ENCODE peak calls at places on chromosomes 3 and 15, in seven cellular contexts. One of them, this sample, is unnamed.

GRCh38 chr3:12187448-12188327 is 29.0 kb upstream of the TIMP4 start:
- DNase-seq in psoas muscle: no peak
- DNase-seq in HFF-Myc: no peak
- DNase-seq in PC-3: peak
- DNase-seq in WTC11: no peak
- DNase-seq in astrocyte of the spinal cord: peak
- DNase-seq in heart right ventricle: peak
- DNase-seq in this sample: peak

GRCh38 chr3:34727700-34728099 is 911.6 kb upstream of the ARPP21 start:
- DNase-seq in astrocyte of the spinal cord: no peak
- DNase-seq in WTC11: no peak
- DNase-seq in psoas muscle: no peak
- DNase-seq in PC-3: no peak
- DNase-seq in HFF-Myc: no peak
- DNase-seq in heart right ventricle: no peak
- DNase-seq in this sample: no peak

GRCh38 chr15:61173899-61174689 is 55.0 kb downstream of the RORA start:
- DNase-seq in astrocyte of the spinal cord: no peak
- DNase-seq in psoas muscle: no peak
- DNase-seq in heart right ventricle: no peak
- DNase-seq in WTC11: no peak
- DNase-seq in HFF-Myc: no peak
- DNase-seq in PC-3: peak
- DNase-seq in this sample: no peak

GRCh38 chr3:126828306-126828705 is 124.3 kb downstream of the CHCHD6 start:
- DNase-seq in HFF-Myc: no peak
- DNase-seq in astrocyte of the spinal cord: no peak
- DNase-seq in psoas muscle: peak
- DNase-seq in PC-3: no peak
- DNase-seq in heart right ventricle: peak
- DNase-seq in WTC11: no peak
- DNase-seq in this sample: no peak

GRCh38 chr15:61527836-61528589 is 298.9 kb upstream of the RORA start:
- DNase-seq in heart right ventricle: no peak
- DNase-seq in astrocyte of the spinal cord: no peak
- DNase-seq in PC-3: no peak
- DNase-seq in psoas muscle: no peak
- DNase-seq in WTC11: no peak
- DNase-seq in HFF-Myc: no peak
- DNase-seq in this sample: no peak

GRCh38 chr3:10351013-10351735 is 30.3 kb upstream of the SEC13 start:
- DNase-seq in astrocyte of the spinal cord: no peak
- DNase-seq in WTC11: peak
- DNase-seq in psoas muscle: peak
- DNase-seq in PC-3: no peak
- DNase-seq in HFF-Myc: no peak
- DNase-seq in heart right ventricle: no peak
- DNase-seq in this sample: no peak

GRCh38 chr3:37991109-37991508 is 523 bp downstream of the VILL start:
- DNase-seq in psoas muscle: no peak
- DNase-seq in astrocyte of the spinal cord: no peak
- DNase-seq in HFF-Myc: no peak
- DNase-seq in heart right ventricle: no peak
- DNase-seq in WTC11: no peak
- DNase-seq in PC-3: no peak
- DNase-seq in this sample: no peak

GRCh38 chr3:122929188-122929465 is 98.4 kb downstream of the SEMA5B start:
- DNase-seq in HFF-Myc: no peak
- DNase-seq in heart right ventricle: no peak
- DNase-seq in WTC11: no peak
- DNase-seq in psoas muscle: no peak
- DNase-seq in astrocyte of the spinal cord: no peak
- DNase-seq in PC-3: no peak
- DNase-seq in this sample: no peak

GRCh38 chr3:33058780-33059179 is 38.2 kb downstream of the GLB1 start:
- DNase-seq in heart right ventricle: no peak
- DNase-seq in WTC11: no peak
- DNase-seq in astrocyte of the spinal cord: no peak
- DNase-seq in HFF-Myc: no peak
- DNase-seq in psoas muscle: no peak
- DNase-seq in PC-3: no peak
- DNase-seq in this sample: no peak

GRCh38 chr3:27521179-27521871 is 37.1 kb upstream of the SLC4A7 start:
- DNase-seq in PC-3: peak
- DNase-seq in astrocyte of the spinal cord: peak
- DNase-seq in psoas muscle: no peak
- DNase-seq in heart right ventricle: no peak
- DNase-seq in WTC11: no peak
- DNase-seq in HFF-Myc: no peak
- DNase-seq in this sample: peak

GRCh38 chr3:188067932-188068331 is 86.0 kb upstream of the LPP start:
- DNase-seq in HFF-Myc: peak
- DNase-seq in PC-3: peak
- DNase-seq in heart right ventricle: no peak
- DNase-seq in astrocyte of the spinal cord: peak
- DNase-seq in psoas muscle: no peak
- DNase-seq in WTC11: no peak
- DNase-seq in this sample: peak

GRCh38 chr3:20742903-20743302 is 556.9 kb upstream of the SGO1 start:
- DNase-seq in astrocyte of the spinal cord: no peak
- DNase-seq in HFF-Myc: no peak
- DNase-seq in WTC11: no peak
- DNase-seq in psoas muscle: no peak
- DNase-seq in PC-3: no peak
- DNase-seq in heart right ventricle: no peak
- DNase-seq in this sample: no peak

GRCh38 chr3:19487386-19487785 is 339.1 kb downstream of the KCNH8 start:
- DNase-seq in PC-3: no peak
- DNase-seq in HFF-Myc: no peak
- DNase-seq in WTC11: no peak
- DNase-seq in astrocyte of the spinal cord: no peak
- DNase-seq in heart right ventricle: no peak
- DNase-seq in psoas muscle: no peak
- DNase-seq in this sample: no peak

GRCh38 chr3:42569743-42570142 is 12.0 kb downstream of the SEC22C start:
- DNase-seq in psoas muscle: no peak
- DNase-seq in HFF-Myc: no peak
- DNase-seq in WTC11: no peak
- DNase-seq in heart right ventricle: no peak
- DNase-seq in PC-3: no peak
- DNase-seq in astrocyte of the spinal cord: no peak
- DNase-seq in this sample: no peak

GRCh38 chr15:88894348-88894818 is 961 bp downstream of the HAPLN3 start:
- DNase-seq in psoas muscle: peak
- DNase-seq in heart right ventricle: peak
- DNase-seq in HFF-Myc: no peak
- DNase-seq in astrocyte of the spinal cord: peak
- DNase-seq in WTC11: peak
- DNase-seq in PC-3: peak
- DNase-seq in this sample: peak

GRCh38 chr3:184135149-184135910 is at the start of gene EIF2B5:
- DNase-seq in astrocyte of the spinal cord: peak
- DNase-seq in psoas muscle: peak
- DNase-seq in PC-3: peak
- DNase-seq in WTC11: peak
- DNase-seq in heart right ventricle: peak
- DNase-seq in HFF-Myc: peak
- DNase-seq in this sample: peak
- TF ChIP-seq CTCF in astrocyte of the spinal cord: peak
- TF ChIP-seq CTCF in psoas muscle: peak
- TF ChIP-seq CTCF in PC-3: peak
- TF ChIP-seq CTCF in WTC11: no peak
- TF ChIP-seq CTCF in heart right ventricle: peak
- TF ChIP-seq CTCF in HFF-Myc: peak
- TF ChIP-seq CTCF in this sample: peak

DNA sequence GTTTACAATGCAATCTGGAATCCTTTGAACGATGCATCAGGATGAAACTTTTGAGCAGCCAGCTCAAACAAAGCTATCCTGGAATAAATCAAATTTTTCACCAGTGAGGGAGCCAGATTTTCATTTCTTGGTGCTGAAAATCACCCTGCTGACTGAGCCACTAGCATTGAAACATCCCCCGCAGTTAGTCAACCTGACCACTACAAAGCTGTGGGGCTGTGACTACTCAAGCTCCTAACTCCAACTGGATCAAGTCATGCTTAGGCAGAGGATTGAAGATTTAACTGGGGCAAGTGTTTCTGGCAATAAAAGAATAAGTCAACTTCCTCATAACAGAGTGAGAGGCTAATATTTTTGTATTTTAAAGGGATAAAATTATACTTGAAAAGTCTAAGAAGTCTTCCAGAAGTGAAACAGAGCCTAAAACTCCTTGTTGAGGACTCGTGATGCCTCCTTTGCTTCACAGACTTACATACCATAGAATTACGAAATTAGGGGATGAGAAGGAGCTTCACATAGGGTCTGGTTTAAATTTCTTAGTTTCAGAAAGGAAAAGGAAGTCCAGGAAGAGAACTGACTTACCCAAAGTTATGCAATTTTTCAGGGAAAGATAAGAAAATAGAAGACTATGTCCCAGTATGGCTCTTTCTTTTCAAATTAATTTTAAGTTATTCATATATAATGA is 177.8 kb downstream of the SERPINI1 start:
- DNase-seq in astrocyte of the spinal cord: peak
- DNase-seq in WTC11: peak
- DNase-seq in psoas muscle: no peak
- DNase-seq in heart right ventricle: no peak
- DNase-seq in PC-3: peak
- DNase-seq in HFF-Myc: no peak
- DNase-seq in this sample: peak
- TF ChIP-seq CTCF in astrocyte of the spinal cord: peak
- TF ChIP-seq CTCF in WTC11: peak
- TF ChIP-seq CTCF in psoas muscle: no peak
- TF ChIP-seq CTCF in heart right ventricle: no peak
- TF ChIP-seq CTCF in PC-3: peak
- TF ChIP-seq CTCF in HFF-Myc: no peak
- TF ChIP-seq CTCF in this sample: no peak

DNA sequence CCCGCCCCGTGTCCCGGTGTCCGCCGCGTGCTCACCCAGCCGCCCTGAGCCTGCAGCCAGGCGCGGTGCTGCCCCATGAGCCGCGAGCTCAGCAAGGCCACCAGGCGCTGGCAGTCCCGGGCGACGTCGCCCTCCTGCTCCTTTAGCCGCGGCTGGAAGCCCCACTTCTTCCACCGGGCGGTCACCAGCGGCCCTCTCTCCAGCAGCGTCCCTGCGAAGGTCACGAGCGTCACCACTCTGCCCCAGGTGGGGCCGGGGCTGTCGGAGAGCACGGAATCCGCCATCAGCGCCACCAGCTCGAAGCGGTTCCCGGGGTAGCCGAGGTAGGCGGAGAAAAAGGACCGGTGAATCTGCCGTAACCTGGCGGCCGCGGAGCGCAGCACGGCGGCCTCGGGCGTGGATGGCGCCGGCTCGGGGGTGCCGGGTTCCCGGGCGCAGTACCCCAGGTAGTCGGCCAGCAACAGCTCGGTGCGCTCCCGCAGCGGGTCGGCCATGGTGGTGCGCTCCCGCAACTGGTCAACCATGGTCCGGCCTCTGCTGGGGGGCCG is 298 bp downstream of the BCL2L10 start:
- DNase-seq in PC-3: no peak
- DNase-seq in WTC11: peak
- DNase-seq in HFF-Myc: no peak
- DNase-seq in heart right ventricle: peak
- DNase-seq in astrocyte of the spinal cord: no peak
- DNase-seq in psoas muscle: no peak
- DNase-seq in this sample: no peak
- TF ChIP-seq CTCF in PC-3: no peak
- TF ChIP-seq CTCF in WTC11: no peak
- TF ChIP-seq CTCF in HFF-Myc: no peak
- TF ChIP-seq CTCF in heart right ventricle: no peak
- TF ChIP-seq CTCF in astrocyte of the spinal cord: no peak
- TF ChIP-seq CTCF in psoas muscle: no peak
- TF ChIP-seq CTCF in this sample: peak

GRCh38 chr3:25677121-25677520 is 12.4 kb upstream of the TOP2B start:
- DNase-seq in psoas muscle: no peak
- DNase-seq in PC-3: no peak
- DNase-seq in heart right ventricle: no peak
- DNase-seq in HFF-Myc: no peak
- DNase-seq in astrocyte of the spinal cord: no peak
- DNase-seq in WTC11: no peak
- DNase-seq in this sample: no peak

GRCh38 chr3:25678581-25678980 is 13.9 kb upstream of the TOP2B start:
- DNase-seq in HFF-Myc: no peak
- DNase-seq in PC-3: no peak
- DNase-seq in psoas muscle: no peak
- DNase-seq in astrocyte of the spinal cord: peak
- DNase-seq in WTC11: no peak
- DNase-seq in heart right ventricle: no peak
- DNase-seq in this sample: no peak

GRCh38 chr3:25673738-25674298 is 9.1 kb upstream of the TOP2B start:
- DNase-seq in astrocyte of the spinal cord: no peak
- DNase-seq in HFF-Myc: no peak
- DNase-seq in heart right ventricle: no peak
- DNase-seq in psoas muscle: no peak
- DNase-seq in PC-3: no peak
- DNase-seq in WTC11: no peak
- DNase-seq in this sample: no peak

GRCh38 chr3:25679166-25679565 is 14.5 kb upstream of the TOP2B start:
- DNase-seq in heart right ventricle: no peak
- DNase-seq in WTC11: no peak
- DNase-seq in psoas muscle: no peak
- DNase-seq in PC-3: no peak
- DNase-seq in astrocyte of the spinal cord: no peak
- DNase-seq in HFF-Myc: no peak
- DNase-seq in this sample: no peak

DNA sequence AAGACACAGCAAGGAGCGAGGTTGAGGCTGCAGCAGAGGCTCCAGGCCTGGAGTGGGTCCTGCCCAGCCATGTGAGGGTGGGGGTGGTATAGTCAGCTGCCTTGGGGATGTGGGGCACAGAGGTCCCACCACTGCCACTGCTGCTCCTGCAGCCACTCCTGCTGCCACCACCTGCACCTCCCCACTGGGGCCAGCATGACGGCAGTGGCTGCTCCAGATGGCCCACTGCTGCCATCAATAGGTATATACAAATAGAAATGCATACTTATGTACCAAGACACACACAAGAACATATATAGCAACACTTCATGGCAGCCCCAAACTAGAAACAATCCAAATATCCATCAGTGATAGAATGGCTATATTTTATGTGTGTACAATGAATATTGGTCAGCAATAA is 10.0 kb upstream of the TOP2B start:
- DNase-seq in WTC11: no peak
- DNase-seq in astrocyte of the spinal cord: no peak
- DNase-seq in psoas muscle: no peak
- DNase-seq in HFF-Myc: no peak
- DNase-seq in heart right ventricle: no peak
- DNase-seq in PC-3: no peak
- DNase-seq in this sample: no peak
- TF ChIP-seq CTCF in WTC11: no peak
- TF ChIP-seq CTCF in astrocyte of the spinal cord: no peak
- TF ChIP-seq CTCF in psoas muscle: no peak
- TF ChIP-seq CTCF in HFF-Myc: no peak
- TF ChIP-seq CTCF in heart right ventricle: no peak
- TF ChIP-seq CTCF in PC-3: no peak
- TF ChIP-seq CTCF in this sample: no peak

This sample was measured in bronchial epithelial cell.